ENCODE peak calls at places on chromosomes 6 and 20, in five cellular contexts. C is transverse colon, L is NT2/D1, R is GM06990, E is cardiac muscle cell. N is an unnamed sample.

GRCh38 chr6:1894954-1895353 is 285.2 kb downstream of the FOXC1 start:
- DNase-seq in C (peak), L (no peak), R (no peak), E (no peak), N (peak)

GRCh38 chr20:19114410-19114809 is 98.0 kb upstream of the SLC24A3 start:
- DNase-seq in C (no peak), L (no peak), R (peak), E (no peak), N (no peak)

GRCh38 chr20:775679-776135 is 7.4 kb upstream of the SLC52A3 start:
- DNase-seq in C (peak), L (no peak), R (no peak), E (no peak), N (no peak)

GRCh38 chr20:32040142-32040953 is 11.7 kb upstream of the HCK start:
- DNase-seq in C (peak), L (no peak), R (peak), E (peak), N (no peak)

GRCh38 chr6:45226081-45226480 is 102.0 kb upstream of the RUNX2 start:
- DNase-seq in C (no peak), L (no peak), R (no peak), E (no peak), N (no peak)

GRCh38 chr6:99612551-99613397 is 6.1 kb downstream of the PRDM13 start:
- DNase-seq in C (no peak), L (no peak), R (no peak), E (no peak), N (no peak)

GRCh38 chr6:159646731-159647130 is 46.3 kb downstream of the SOD2 start:
- DNase-seq in C (no peak), L (no peak), R (peak), E (no peak), N (peak)

GRCh38 chr6:27545271-27546046 is 72.6 kb upstream of the ZNF184 start:
- DNase-seq in C (no peak), L (peak), R (peak), E (peak), N (peak)

GRCh38 chr6:87066449-87067288 is 28.2 kb downstream of the CGA start:
- DNase-seq in C (peak), L (peak), R (peak), E (peak), N (peak)

GRCh38 chr20:21229163-21229562 is 74.0 kb upstream of the XRN2 start:
- DNase-seq in C (no peak), L (no peak), R (no peak), E (no peak), N (no peak)

GRCh38 chr20:31869942-31870702 is at the start of the genes DUSP15 and TTLL9:
- DNase-seq in C (peak), L (no peak), R (no peak), E (peak), N (no peak)

GRCh38 chr6:80235647-80236046 is 129.2 kb downstream of the BCKDHB start:
- DNase-seq in C (no peak), L (no peak), R (no peak), E (no peak), N (no peak)

GRCh38 chr6:105769987-105770386 is 316.1 kb upstream of the PRDM1 start:
- DNase-seq in C (no peak), L (no peak), R (no peak), E (no peak), N (peak)

GRCh38 chr20:5474646-5475550 is 158.1 kb upstream of the PROKR2 start:
- DNase-seq in C (no peak), L (no peak), R (no peak), E (no peak), N (peak)

GRCh38 chr20:1537731-1538058 is 19.8 kb downstream of the SIRPD start:
- DNase-seq in C (peak), L (no peak), R (peak), E (no peak), N (no peak)

GRCh38 chr6:2630891-2631458 is 119.7 kb downstream of the MYLK4 start:
- DNase-seq in C (no peak), L (no peak), R (no peak), E (no peak), N (peak)

GRCh38 chr6:130696806-130697205 is 130.4 kb upstream of the SMLR1 start:
- DNase-seq in C (no peak), L (no peak), R (no peak), E (no peak), N (peak)

GRCh38 chr6:161168281-161168891 is 105.5 kb downstream of the AGPAT4 start:
- DNase-seq in C (no peak), L (peak), R (no peak), E (no peak), N (peak)

GRCh38 chr6:64041373-64041772 is 405.8 kb downstream of the PHF3 start:
- DNase-seq in C (no peak), L (no peak), R (no peak), E (peak), N (no peak)

GRCh38 chr20:19026901-19027644 is 185.4 kb upstream of the SLC24A3 start:
- DNase-seq in C (no peak), L (no peak), R (peak), E (no peak), N (no peak)

GRCh38 chr6:143449731-143450452 is 603 bp downstream of the ADAT2 start:
- DNase-seq in C (peak), L (no peak), R (peak), E (peak), N (peak)

GRCh38 chr6:139919107-139920026 is 544.9 kb upstream of the CITED2 start:
- DNase-seq in C (no peak), L (no peak), R (no peak), E (no peak), N (no peak)

GRCh38 chr6:88422831-88423230 is 256.7 kb upstream of the CNR1 start:
- DNase-seq in C (no peak), L (peak), R (no peak), E (no peak), N (no peak)

GRCh38 chr6:19301980-19302379 is 535.2 kb upstream of the ID4 start:
- DNase-seq in C (no peak), L (no peak), R (no peak), E (no peak), N (peak)

GRCh38 chr6:89797317-89797716 is 22.3 kb downstream of the MDN1 start:
- DNase-seq in C (no peak), L (no peak), R (no peak), E (no peak), N (peak)

GRCh38 chr6:135114355-135115145 is 59.9 kb upstream of the HBS1L start:
- DNase-seq in C (no peak), L (no peak), R (peak), E (no peak), N (no peak)

GRCh38 chr6:84774174-84775158 is 10.1 kb upstream of the TBX18 start:
- DNase-seq in C (no peak), L (no peak), R (peak), E (peak), N (no peak)

GRCh38 chr20:9417665-9418064 is 96.7 kb upstream of the LAMP5 start:
- DNase-seq in C (no peak), L (no peak), R (no peak), E (no peak), N (peak)

GRCh38 chr6:148599967-148600426 is 146.8 kb upstream of the UST start:
- DNase-seq in C (no peak), L (peak), R (no peak), E (no peak), N (no peak)

GRCh38 chr6:8437813-8438212 is 2.5 kb upstream of the SLC35B3 start:
- DNase-seq in C (no peak), L (no peak), R (no peak), E (peak), N (no peak)

GRCh38 chr6:55913213-55914195 is 38.1 kb upstream of the BMP5 start:
- DNase-seq in C (no peak), L (no peak), R (no peak), E (peak), N (peak)

DNA sequence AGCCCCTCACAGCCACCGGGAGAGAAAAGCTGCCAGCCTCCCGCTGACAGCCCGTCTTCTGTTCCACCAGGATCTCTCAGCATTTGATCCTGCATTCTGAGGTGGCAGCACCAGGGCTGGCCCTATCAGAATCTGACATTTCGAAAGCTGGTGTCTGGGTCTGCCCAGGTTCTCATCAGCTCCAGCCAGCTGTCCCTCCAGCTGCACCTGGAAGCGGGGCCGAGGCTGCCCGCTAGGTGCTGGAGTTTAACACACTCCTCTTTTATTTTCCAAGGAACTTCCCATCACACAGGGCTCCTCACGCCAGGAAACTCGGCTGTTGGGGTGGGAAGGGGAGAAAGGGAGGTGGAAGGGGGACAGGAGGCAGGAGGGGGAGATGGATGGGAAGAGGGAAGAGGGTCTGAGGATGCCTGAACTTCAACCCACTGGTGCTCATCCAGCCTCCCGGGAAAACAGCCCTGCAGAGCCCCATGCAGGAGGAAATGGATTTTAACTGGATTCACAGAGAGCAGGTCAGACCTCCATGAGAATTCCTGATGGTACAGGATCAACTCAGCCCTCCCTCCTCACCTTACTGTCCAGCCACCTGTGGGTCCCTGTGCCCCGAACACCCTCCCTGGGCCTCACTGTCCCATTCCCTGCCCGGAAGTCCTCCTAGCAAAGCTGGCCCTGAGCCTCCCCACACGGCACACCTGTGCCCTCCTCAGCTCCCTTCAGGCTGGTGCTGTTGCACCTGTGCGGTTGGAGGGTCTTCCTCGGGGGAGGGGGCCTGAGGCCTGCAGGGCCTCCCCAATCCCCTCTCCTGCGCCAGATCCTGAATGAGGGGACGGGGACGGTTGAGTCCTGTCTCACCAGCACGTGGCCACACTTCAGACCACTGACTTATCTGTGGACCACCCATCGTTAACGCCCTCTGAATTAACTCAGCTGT is 3.9 kb upstream of the LSM14B start:
- DNase-seq in C (no peak), L (no peak), R (no peak), E (no peak), N (no peak)
- H3K4me3 ChIP-seq in C (no peak), L (no peak), R (no peak), E (no peak), N (no peak)

GRCh38 chr6:137766596-137767370 is 100.3 kb upstream of the TNFAIP3 start:
- DNase-seq in C (no peak), L (no peak), R (no peak), E (no peak), N (no peak)
- H3K4me3 ChIP-seq in C (no peak), L (no peak), R (no peak), E (no peak), N (no peak)

GRCh38 chr20:35436175-35436568 is 1.9 kb downstream of the GDF5 start:
- DNase-seq in C (no peak), L (no peak), R (no peak), E (no peak), N (no peak)

GRCh38 chr20:35432430-35432735 is 5.6 kb downstream of the GDF5 start:
- DNase-seq in C (no peak), L (no peak), R (no peak), E (no peak), N (no peak)

GRCh38 chr20:35433337-35433736 is 4.7 kb downstream of the GDF5 start:
- DNase-seq in C (no peak), L (no peak), R (no peak), E (no peak), N (no peak)

GRCh38 chr20:35434085-35435005 is 3.7 kb downstream of the GDF5 start:
- DNase-seq in C (no peak), L (no peak), R (no peak), E (no peak), N (peak)

GRCh38 chr20:35437599-35437998 is 429 bp downstream of the GDF5 start:
- DNase-seq in C (no peak), L (no peak), R (no peak), E (no peak), N (no peak)
- H3K4me3 ChIP-seq in C (no peak), L (no peak), R (no peak), E (no peak), N (peak)

DNA sequence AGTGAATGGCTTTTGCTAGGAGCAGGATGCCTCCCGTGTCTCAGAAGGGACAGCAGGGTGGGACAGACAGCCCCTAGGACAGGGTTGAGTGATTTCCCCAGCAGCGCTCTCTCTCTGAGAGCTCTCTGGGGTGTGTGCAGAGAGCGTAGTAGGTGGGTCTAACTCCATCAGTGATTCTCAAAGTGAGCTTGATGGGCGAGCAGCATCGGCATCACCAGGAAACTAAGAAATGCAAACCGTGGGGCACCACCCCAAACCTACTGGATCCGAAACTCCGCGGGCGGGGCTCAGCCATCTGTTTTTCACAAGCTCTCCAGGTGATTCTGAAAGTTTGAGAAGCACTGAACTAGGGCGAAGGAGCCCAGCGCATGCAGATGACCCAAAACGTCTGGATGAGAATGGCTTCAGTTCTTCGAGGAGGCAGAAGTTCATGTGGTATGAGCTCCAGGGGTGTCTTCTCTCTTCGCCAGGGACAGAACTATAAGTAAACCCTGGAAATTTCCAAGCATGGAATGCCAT is 119.6 kb upstream of the RNF24 start:
- DNase-seq in C (peak), L (no peak), R (no peak), E (no peak), N (no peak)
- H3K4me3 ChIP-seq in C (no peak), L (no peak), R (no peak), E (no peak), N (no peak)

N was measured in fibroblast of the aortic adventitia.